ENCODE peak calls at places on chromosomes 13 and 19, in seven cellular contexts. M is mammary epithelial cell; W is endodermal cell; U is psoas muscle; T is CD8-positive, alpha-beta T cell; P is PC-3; B is testis. D is an unnamed sample.
A peak's percentile ranks its signal among the peaks of the same experiment; 100 is the strongest.

GRCh38 chr19:2663920-2664571 is 38.4 kb downstream of the GNG7 start:
- DNase-seq in B (peak; percentile 86), M (no peak), P (no peak), T (no peak), U (no peak), W (no peak), D (no peak)

GRCh38 chr19:4365791-4366665 is 22.7 kb downstream of the MPND start:
- DNase-seq in P (no peak), U (no peak), W (no peak), B (no peak), T (no peak), M (no peak), D (peak; percentile 61)

GRCh38 chr19:3968556-3969434 is 2.1 kb downstream of the DAPK3 start:
- DNase-seq in P (peak; percentile 96), B (peak; percentile 87), T (no peak), U (peak; percentile 84), W (peak; percentile 98), M (peak; percentile 92), D (peak; percentile 98)

GRCh38 chr19:32358311-32358710 is 12.9 kb downstream of the ZNF507 start:
- DNase-seq in T (no peak), U (no peak), P (no peak), M (no peak), W (no peak), B (no peak), D (no peak)

GRCh38 chr19:18251587-18252369 is 22.5 kb downstream of the IQCN start:
- DNase-seq in U (peak; percentile 74), W (peak; percentile 95), B (peak; percentile 85), P (peak; percentile 87), M (peak; percentile 57), T (peak; percentile 73), D (peak; percentile 84)

GRCh38 chr13:41973247-41973741 is 12.4 kb upstream of the VWA8 start:
- DNase-seq in W (peak; percentile 84), U (no peak), P (no peak), M (no peak), T (no peak), B (no peak), D (no peak)

GRCh38 chr19:53057904-53058579 is 13.5 kb downstream of the ERVV-2 start:
- DNase-seq in U (no peak), B (peak; percentile 63), P (peak; percentile 30), W (peak; percentile 88), T (no peak), M (peak; percentile 17), D (no peak)

GRCh38 chr13:33140161-33140560 is 123.9 kb downstream of the KL start:
- DNase-seq in B (no peak), M (no peak), T (no peak), W (no peak), P (no peak), U (no peak), D (no peak)

GRCh38 chr13:110610955-110611595 is 4.3 kb upstream of the NAXD start:
- DNase-seq in W (peak; percentile 32), B (no peak), U (no peak), P (peak; percentile 23), M (no peak), T (no peak), D (no peak)

GRCh38 chr13:31697290-31697689 is 42.0 kb upstream of the RXFP2 start:
- DNase-seq in P (no peak), B (no peak), W (no peak), U (no peak), M (peak; percentile 5), T (no peak), D (no peak)

GRCh38 chr13:42745655-42746054 is 35.7 kb upstream of the FAM216B start:
- DNase-seq in P (no peak), M (no peak), U (no peak), T (no peak), W (no peak), B (no peak), D (no peak)

GRCh38 chr19:5080030-5080644 is 111.2 kb downstream of the KDM4B start:
- DNase-seq in U (no peak), P (no peak), M (no peak), T (no peak), W (no peak), B (no peak), D (no peak)

GRCh38 chr13:84606616-84607015 is 724.3 kb upstream of the SLITRK1 start:
- DNase-seq in M (no peak), B (no peak), P (no peak), U (no peak), W (no peak), T (no peak), D (no peak)

GRCh38 chr19:2042485-2043268 is 8.4 kb downstream of the MKNK2 start:
- DNase-seq in B (no peak), M (no peak), P (no peak), U (peak; percentile 49), W (no peak), T (no peak), D (no peak)

GRCh38 chr13:44697058-44697457 is 120.9 kb upstream of the TSC22D1 start:
- DNase-seq in B (no peak), T (no peak), U (no peak), P (no peak), W (no peak), M (no peak), D (no peak)

GRCh38 chr13:110581489-110582185 is 20.1 kb upstream of the RAB20 start:
- DNase-seq in M (no peak), T (no peak), U (no peak), W (peak; percentile 40), P (no peak), B (no peak), D (no peak)

GRCh38 chr19:8355631-8356402 is 8.1 kb upstream of the ANGPTL4 start:
- DNase-seq in B (peak; percentile 47), W (no peak), P (peak; percentile 97), U (peak; percentile 53), T (no peak), M (peak; percentile 98), D (peak; percentile 63)

GRCh38 chr13:108425056-108425455 is 155.5 kb downstream of the TNFSF13B start:
- DNase-seq in W (no peak), U (no peak), M (no peak), B (no peak), T (no peak), P (no peak), D (no peak)

GRCh38 chr13:105153626-105154025 is 1381.8 kb downstream of the EFNB2 start:
- DNase-seq in M (no peak), P (no peak), T (no peak), U (no peak), B (no peak), W (no peak), D (no peak)

GRCh38 chr13:49641810-49642291 is 13.5 kb downstream of the ARL11 start:
- DNase-seq in B (no peak), U (peak; percentile 45), T (no peak), W (no peak), M (peak; percentile 91), P (peak; percentile 36), D (peak; percentile 71)

GRCh38 chr19:3984584-3984907 is 717 bp downstream of the EEF2 start:
- DNase-seq in P (no peak), T (no peak), B (no peak), M (no peak), U (no peak), W (peak; percentile 50), D (no peak)

GRCh38 chr13:31001647-31002046 is 69.2 kb downstream of the TEX26 start:
- DNase-seq in W (peak; percentile 35), B (no peak), T (no peak), M (no peak), U (no peak), P (no peak), D (no peak)

GRCh38 chr19:23525265-23525862 is 130.1 kb upstream of the ZNF91 start:
- DNase-seq in P (no peak), M (no peak), W (no peak), B (no peak), T (no peak), U (no peak), D (no peak)

GRCh38 chr19:55156202-55157063 is 1.1 kb downstream of the TNNI3 start:
- DNase-seq in U (peak; percentile 57), B (peak; percentile 77), M (peak; percentile 29), T (peak; percentile 31), P (peak; percentile 78), W (peak; percentile 98), D (no peak)

GRCh38 chr13:110012102-110012739 is 225.8 kb upstream of the IRS2 start:
- DNase-seq in U (no peak), M (peak; percentile 89), P (peak; percentile 89), W (no peak), B (no peak), T (no peak), D (no peak)

GRCh38 chr19:3369337-3370213 is 3.2 kb downstream of the NFIC start:
- DNase-seq in B (peak; percentile 61), U (peak; percentile 73), T (no peak), W (peak; percentile 73), P (peak; percentile 59), M (peak; percentile 56), D (peak; percentile 73)

GRCh38 chr13:112768795-112769411 is 79.1 kb downstream of the ATP11A start:
- DNase-seq in W (no peak), P (peak; percentile 39), B (no peak), T (no peak), M (no peak), U (peak; percentile 62), D (no peak)

GRCh38 chr19:15683411-15683810 is 10.5 kb downstream of the CYP4F12 start:
- DNase-seq in P (no peak), B (no peak), U (no peak), W (no peak), T (no peak), M (no peak), D (no peak)

GRCh38 chr19:38657633-38658222 is 10.3 kb downstream of the ACTN4 start:
- DNase-seq in P (peak; percentile 94), W (no peak), U (no peak), B (no peak), M (peak; percentile 99), T (no peak), D (no peak)
- H3K4me1 ChIP-seq in P (peaks cover 96% of the 10 kb centered on the region), W (peaks cover 24% of the 10 kb centered on the region), U (peaks cover 95% of the 10 kb centered on the region), B (peaks cover 79% of the 10 kb centered on the region), M (peaks cover 94% of the 10 kb centered on the region), T (peaks cover 48% of the 10 kb centered on the region), D (peaks cover 93% of the 10 kb centered on the region)

GRCh38 chr19:46978470-46978869 is 41.2 kb upstream of the NPAS1 start:
- DNase-seq in T (no peak), M (no peak), B (no peak), W (no peak), U (no peak), P (no peak), D (peak; percentile 59)
- H3K27ac ChIP-seq in T (no peak overlapping the region), M (no peak overlapping the region), B (peak overlapping the region; percentile 87), W (no peak overlapping the region), U (peak overlapping the region; percentile 91), P (no peak overlapping the region), D (peak overlapping the region; percentile 82)

DNA sequence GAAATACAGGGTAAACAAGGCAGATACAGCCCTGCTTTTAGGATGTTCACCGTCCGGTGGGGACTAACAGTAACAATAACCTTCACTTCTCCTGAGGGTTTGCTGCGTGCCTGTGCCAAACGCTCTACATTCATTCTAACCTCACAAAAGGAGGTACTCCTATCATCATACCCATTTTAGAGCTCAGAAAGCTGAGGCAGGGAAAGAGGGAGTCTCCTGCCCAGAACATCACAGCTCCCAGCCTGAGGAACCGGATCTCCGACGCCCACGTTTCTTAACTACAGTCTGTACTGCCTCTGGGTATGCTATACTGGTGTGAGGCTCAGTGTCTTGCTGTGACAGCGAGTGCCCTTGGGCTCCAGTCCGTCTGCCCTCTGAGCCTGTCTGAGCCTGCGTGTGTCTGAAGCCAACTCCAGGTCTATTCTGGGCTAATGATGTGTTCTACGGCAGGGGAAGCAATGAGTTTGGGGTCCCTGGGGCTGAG is 5.1 kb downstream of the LIPE start:
- DNase-seq in P (no peak), U (no peak), M (no peak), B (no peak), T (no peak), W (no peak), D (no peak)
- H3K4me1 ChIP-seq in P (peaks cover 28% of the 10 kb centered on the region), U (peaks cover 6% of the 10 kb centered on the region), M (peaks cover 45% of the 10 kb centered on the region), B (peaks cover 17% of the 10 kb centered on the region), T (peaks cover 31% of the 10 kb centered on the region), W (no peaks in the 10 kb centered on the region), D (peaks cover 20% of the 10 kb centered on the region)

GRCh38 chr13:40406405-40407138 is 259.9 kb downstream of the FOXO1 start:
- DNase-seq in P (peak; percentile 79), B (no peak), M (peak; percentile 75), T (no peak), U (no peak), W (no peak), D (no peak)
- H3K27ac ChIP-seq in P (peak overlapping the region; percentile 92), B (no peak overlapping the region), M (no peak overlapping the region), T (no peak overlapping the region), U (peak overlapping the region; percentile 60), W (no peak overlapping the region), D (peak overlapping the region; percentile 7)